ENCODE peak calls at places on chromosomes 4 and X, in five cellular contexts. F is right cardiac atrium, H is uterus, Y is mesendoderm, O is tibial artery. U is an unnamed sample. For H3K4me1, the result is how much of the 10 kb centered on the place peaks cover.

GRCh38 chr4:99642725-99643489 is 14.7 kb downstream of the C4orf54 start:
- DNase-seq in Y (peak), H (no peak), F (peak), O (peak), U (peak)

GRCh38 chr4:55635760-55636621 is at the start of gene NMU:
- DNase-seq in O (peak), Y (peak), H (no peak), F (peak), U (peak)

GRCh38 chr4:84894621-84895020 is 71.9 kb downstream of the WDFY3 start:
- DNase-seq in H (no peak), Y (no peak), F (no peak), O (no peak), U (no peak)

GRCh38 chr4:123017636-123018390 is 95.4 kb upstream of the NUDT6 start:
- DNase-seq in H (no peak), O (no peak), Y (no peak), F (no peak), U (no peak)

GRCh38 chr4:73816814-73817213 is 19.7 kb upstream of the CXCL6 start:
- DNase-seq in F (peak), Y (no peak), H (no peak), O (no peak), U (no peak)

GRCh38 chr4:78059524-78059889 is 2.4 kb downstream of the FRAS1 start:
- DNase-seq in H (peak), Y (peak), F (peak), O (no peak), U (peak)

GRCh38 chr4:56307423-56307822 is 79.9 kb downstream of the AASDH start:
- DNase-seq in Y (no peak), H (no peak), F (no peak), O (no peak), U (no peak)

GRCh38 chr4:1078490-1078889 is 34.9 kb downstream of the RNF212 start:
- DNase-seq in O (no peak), H (no peak), Y (no peak), F (no peak), U (no peak)

GRCh38 chr4:95850161-95850560 is 10.3 kb downstream of the PDHA2 start:
- DNase-seq in H (no peak), O (no peak), F (no peak), Y (no peak), U (no peak)

GRCh38 chr4:168421671-168422070 is 58.6 kb downstream of the DDX60L start:
- DNase-seq in O (no peak), Y (peak), F (no peak), H (no peak), U (no peak)
- H3K4me3 ChIP-seq in O (no peak), Y (no peak), F (no peak), H (no peak), U (no peak)

GRCh38 chr4:7808181-7808580 is 131.5 kb downstream of the AFAP1 start:
- DNase-seq in O (peak), F (no peak), H (no peak), Y (no peak), U (no peak)
- H3K4me1 ChIP-seq in O (under half), F (under half), H (under half), Y (under half), U (under half)

GRCh38 chr4:10119263-10119662 is 2.7 kb upstream of the WDR1 start:
- DNase-seq in H (no peak), O (no peak), F (no peak), Y (no peak), U (no peak)

GRCh38 chr4:10119773-10120172 is 3.2 kb upstream of the WDR1 start:
- DNase-seq in H (no peak), Y (no peak), O (no peak), F (no peak), U (no peak)

GRCh38 chr4:10116625-10117423 is at the start of gene WDR1:
- DNase-seq in Y (peak), H (peak), O (peak), F (peak), U (peak)

GRCh38 chr4:10117424-10118354 is 1.1 kb upstream of the WDR1 start:
- DNase-seq in O (peak), F (peak), H (peak), Y (no peak), U (no peak)

DNA sequence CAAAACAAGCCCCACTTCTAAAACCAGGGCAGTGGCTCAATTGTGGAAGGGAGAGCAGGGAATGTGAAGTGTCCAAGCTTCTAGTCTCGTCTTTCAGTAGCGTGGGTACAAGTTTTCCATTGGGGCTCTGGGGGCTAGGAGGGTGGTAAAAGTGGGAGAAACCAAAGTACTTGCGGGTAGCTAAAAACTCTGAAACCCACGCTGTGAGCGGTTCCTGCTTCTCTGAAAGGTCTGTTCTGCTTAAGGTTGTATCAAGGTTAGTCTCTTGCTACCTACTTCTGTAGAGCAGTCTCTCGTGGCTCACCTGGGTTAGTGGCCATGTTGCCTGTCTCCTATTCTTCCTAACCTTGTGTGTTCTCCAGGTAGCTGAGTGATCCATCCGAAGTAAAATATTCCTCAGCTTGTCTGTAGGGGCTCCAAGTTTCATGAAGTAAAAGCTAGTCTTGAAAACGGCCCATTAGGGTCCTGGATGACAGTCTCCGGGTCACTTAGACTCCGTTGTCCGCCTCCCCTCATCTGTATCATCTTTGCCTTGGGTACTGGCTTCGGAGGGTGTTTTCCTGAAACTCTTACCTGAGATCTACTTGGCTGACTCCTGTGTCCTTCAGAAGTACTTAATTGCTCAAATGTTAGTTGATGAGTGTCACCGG is 1.9 kb upstream of the WDR1 start:
- DNase-seq in Y (no peak), F (no peak), O (no peak), H (no peak), U (no peak)
- H3K4me3 ChIP-seq in Y (no peak), F (no peak), O (no peak), H (no peak), U (no peak)

DNA sequence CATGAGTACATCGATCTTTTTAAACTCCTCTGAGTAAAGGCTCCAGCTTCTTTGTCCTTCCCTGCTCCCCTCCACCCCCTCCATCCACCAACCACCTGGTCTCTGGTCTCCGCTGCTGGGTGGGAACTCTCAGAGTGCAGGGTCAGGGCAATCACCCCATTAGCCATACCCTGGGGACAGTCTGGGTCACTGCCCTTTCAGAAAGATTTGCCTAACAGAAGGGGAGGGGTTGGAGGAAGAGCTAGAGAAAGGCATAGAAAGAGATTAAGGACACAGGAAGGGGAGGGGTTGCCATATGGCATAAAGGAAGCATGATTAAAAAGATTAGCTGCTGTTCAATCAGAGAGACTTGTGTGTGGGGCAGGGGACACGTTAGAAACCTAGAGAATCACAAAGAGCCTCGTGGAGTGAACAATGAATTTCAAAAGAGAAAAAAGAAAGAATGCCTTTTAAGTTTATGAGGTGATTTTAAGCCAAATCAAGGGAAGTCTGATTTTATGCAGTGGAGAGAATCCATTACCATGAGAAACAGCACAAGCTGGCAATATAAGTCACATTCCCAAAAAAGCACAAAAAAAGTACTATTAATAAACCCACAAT is 115.5 kb upstream of the ACSL4 start:
- DNase-seq in F (no peak), Y (peak), O (no peak), H (no peak), U (no peak)
- H3K4me1 ChIP-seq in F (under half), Y (under half), O (under half), H (under half), U (under half)